ENCODE peak calls at places on chromosomes 1 and 21, in seven cellular contexts. N is stimulated activated CD8-positive, alpha-beta memory T cell treated with anti-CD3 and anti-CD28 coated beads, Interleukin-15, amount 100 ng/mL, for 1 hour; W is brain microvascular endothelial cell; Q is ELR; O is AG09309; H is stimulated activated CD4-positive, alpha-beta T cell treated with anti-CD3 and anti-CD28 coated beads, Interleukin-1b, Interleukin-23, amount 100 ng/mL, for 4 hours; V is caudate nucleus. C is an unnamed sample.

GRCh38 chr1:217272385-217272784 is 358.5 kb downstream of the GPATCH2 start:
- DNase-seq in N (no peak), W (peak), Q (peak), O (peak), H (no peak), V (no peak), C (no peak)

GRCh38 chr1:68442822-68443556 is 6.8 kb downstream of the RPE65 start:
- DNase-seq in N (no peak), W (peak), Q (peak), O (peak), H (no peak), V (no peak), C (peak)

GRCh38 chr1:20470174-20470573 is 15.8 kb downstream of the CAMK2N1 start:
- DNase-seq in N (no peak), W (no peak), Q (no peak), O (no peak), H (no peak), V (peak), C (no peak)

GRCh38 chr1:110148961-110149360 is 1.3 kb upstream of the SLC6A17 start:
- DNase-seq in N (no peak), W (no peak), Q (peak), O (no peak), H (no peak), V (no peak), C (no peak)

GRCh38 chr1:207579436-207579799 is 65.5 kb upstream of the CR1L start:
- DNase-seq in N (no peak), W (peak), Q (peak), O (peak), H (no peak), V (no peak), C (peak)

GRCh38 chr1:8516793-8517556 is 199.1 kb downstream of the SLC45A1 start:
- DNase-seq in N (no peak), W (no peak), Q (peak), O (no peak), H (no peak), V (peak), C (no peak)

GRCh38 chr1:198662821-198663220 is 24.0 kb downstream of the PTPRC start:
- DNase-seq in N (no peak), W (no peak), Q (no peak), O (no peak), H (no peak), V (no peak), C (no peak)

GRCh38 chr1:178451529-178451928 is 45.2 kb downstream of the CLEC20A start:
- DNase-seq in N (no peak), W (peak), Q (peak), O (no peak), H (no peak), V (no peak), C (no peak)

GRCh38 chr1:906532-907420 is 16.9 kb upstream of the SAMD11 start:
- DNase-seq in N (no peak), W (peak), Q (peak), O (no peak), H (no peak), V (no peak), C (no peak)

GRCh38 chr1:244154882-244155531 is 103.9 kb downstream of the ZBTB18 start:
- DNase-seq in N (no peak), W (no peak), Q (no peak), O (no peak), H (no peak), V (peak), C (no peak)

GRCh38 chr1:62707746-62708123 is 19.5 kb upstream of the DOCK7 start:
- DNase-seq in N (no peak), W (no peak), Q (no peak), O (no peak), H (no peak), V (no peak), C (no peak)

GRCh38 chr21:35882791-35883240 is 177.5 kb downstream of the SETD4 start:
- DNase-seq in N (no peak), W (peak), Q (no peak), O (peak), H (no peak), V (no peak), C (no peak)

C was measured in AG09319.